ENCODE peak calls at places on chromosomes 4 and X, in four cellular contexts. K is AG10803, A is astrocyte of the spinal cord, I is OCI-LY7. Z is an unnamed sample.

GRCh38 chr4:152399246-152399645 is 136.6 kb downstream of the FBXW7 start:
- DNase-seq in K (no peak), A (no peak), I (peak), Z (no peak)

GRCh38 chr4:81429607-81430006 is 42.1 kb downstream of the RASGEF1B start:
- DNase-seq in A (no peak), K (no peak), I (no peak), Z (no peak)

GRCh38 chr4:158314756-158315487 is 104.6 kb downstream of the TMEM144 start:
- DNase-seq in I (no peak), K (peak), A (peak), Z (peak)

GRCh38 chr4:36385951-36386561 is 104.6 kb downstream of the DTHD1 start:
- DNase-seq in I (peak), A (no peak), K (no peak), Z (no peak)

GRCh38 chrX:118764122-118764521 is 36.7 kb downstream of the IL13RA1 start:
- DNase-seq in I (no peak), K (no peak), A (no peak), Z (no peak)

GRCh38 chr4:8501781-8502180 is 61.2 kb downstream of the TRMT44 start:
- DNase-seq in A (no peak), K (no peak), I (no peak), Z (no peak)

GRCh38 chrX:153301746-153302145 is 19.8 kb downstream of the PNMA6F start:
- DNase-seq in A (no peak), I (no peak), K (no peak), Z (no peak)

GRCh38 chr4:179164642-179165338 is 1722.6 kb upstream of the AGA start:
- DNase-seq in K (no peak), A (no peak), I (no peak), Z (no peak)

GRCh38 chr4:66911898-66912297 is 633.4 kb downstream of the CENPC start:
- DNase-seq in K (no peak), I (no peak), A (peak), Z (no peak)

GRCh38 chr4:73156394-73156793 is 86.9 kb upstream of the COX18 start:
- DNase-seq in A (no peak), K (no peak), I (no peak), Z (no peak)

GRCh38 chr4:6609415-6610079 is 30.9 kb upstream of the MRFAP1 start:
- DNase-seq in A (no peak), K (no peak), I (no peak), Z (no peak)

GRCh38 chrX:18291006-18291545 is 63.4 kb downstream of the SCML2 start:
- DNase-seq in I (no peak), A (peak), K (peak), Z (no peak)

GRCh38 chrX:34901761-34902160 is 40.8 kb upstream of the FAM47B start:
- DNase-seq in I (no peak), K (peak), A (no peak), Z (no peak)

GRCh38 chr4:88672987-88673386 is 24.6 kb downstream of the NAP1L5 start:
- DNase-seq in I (peak), A (peak), K (peak), Z (no peak)

GRCh38 chrX:2552621-2553297 is 52.0 kb upstream of the DHRSX start:
- DNase-seq in I (no peak), K (peak), A (peak), Z (peak)

GRCh38 chrX:38868941-38869378 is 67.7 kb downstream of the MID1IP1 start:
- DNase-seq in I (no peak), A (peak), K (peak), Z (no peak)

GRCh38 chrX:41468647-41469323 is 21.6 kb downstream of the NYX start:
- DNase-seq in I (no peak), K (no peak), A (peak), Z (no peak)

GRCh38 chrX:114152130-114152529 is 431.8 kb upstream of the HTR2C start:
- DNase-seq in I (no peak), K (peak), A (peak), Z (no peak)

GRCh38 chr4:141686929-141687328 is 50.5 kb downstream of the IL15 start:
- DNase-seq in A (peak), K (peak), I (no peak), Z (no peak)

GRCh38 chr4:84698962-84699671 is 116.2 kb downstream of the CDS1 start:
- DNase-seq in A (no peak), I (no peak), K (no peak), Z (no peak)

GRCh38 chr4:118772149-118773081 is 63.5 kb downstream of the SEC24D start:
- DNase-seq in K (peak), A (peak), I (peak), Z (no peak)

GRCh38 chr4:183074288-183074990 is 24.6 kb upstream of the WWC2 start:
- DNase-seq in K (peak), A (peak), I (no peak), Z (no peak)

GRCh38 chr4:9765091-9765490 is 16.3 kb upstream of the DRD5 start:
- DNase-seq in I (peak), A (no peak), K (peak), Z (no peak)

GRCh38 chr4:7194251-7195137 is 2.2 kb downstream of the SORCS2 start:
- DNase-seq in K (peak), I (peak), A (no peak), Z (no peak)

GRCh38 chr4:159451006-159451405 is 348.1 kb downstream of the RAPGEF2 start:
- DNase-seq in I (no peak), K (no peak), A (no peak), Z (no peak)

GRCh38 chrX:122835886-122836285 is 348.2 kb upstream of the GRIA3 start:
- DNase-seq in A (peak), I (no peak), K (no peak), Z (no peak)

GRCh38 chr4:86013623-86014022 is 346.2 kb downstream of the MAPK10 start:
- DNase-seq in I (no peak), A (peak), K (peak), Z (no peak)

GRCh38 chr4:183852910-183853555 is 52.1 kb upstream of the STOX2 start:
- DNase-seq in K (no peak), I (no peak), A (no peak), Z (no peak)

GRCh38 chr4:168524897-168525296 is 28.0 kb downstream of the PALLD start:
- DNase-seq in A (no peak), K (no peak), I (no peak), Z (no peak)

GRCh38 chrX:11665144-11666040 is at the start of gene ARHGAP6:
- DNase-seq in I (no peak), A (peak), K (peak), Z (no peak)

GRCh38 chr4:26174033-26174432 is 146.8 kb upstream of the RBPJ start:
- DNase-seq in K (no peak), I (no peak), A (no peak), Z (no peak)

GRCh38 chrX:154515803-154516654 is at the start of gene FAM3A:
- DNase-seq in I (peak), K (peak), A (peak), Z (peak)

GRCh38 chrX:68183612-68184214 is 249.6 kb downstream of the OPHN1 start:
- DNase-seq in K (peak), A (peak), I (no peak), Z (no peak)

GRCh38 chrX:43836435-43837184 is 45.6 kb downstream of the MAOB start:
- DNase-seq in A (peak), I (peak), K (peak), Z (no peak)

GRCh38 chrX:76148753-76149152 is 24.1 kb upstream of the PBDC1 start:
- DNase-seq in K (peak), I (peak), A (peak), Z (no peak)

GRCh38 chr4:16794816-16795445 is 103.5 kb downstream of the LDB2 start:
- DNase-seq in A (peak), I (peak), K (peak), Z (peak)

GRCh38 chr4:3477750-3478430 is 14.8 kb downstream of the DOK7 start:
- DNase-seq in K (no peak), I (no peak), A (no peak), Z (no peak)

GRCh38 chr4:14264437-14264836 is 636.9 kb upstream of the BOD1L1 start:
- DNase-seq in I (no peak), A (no peak), K (no peak), Z (no peak)

DNA sequence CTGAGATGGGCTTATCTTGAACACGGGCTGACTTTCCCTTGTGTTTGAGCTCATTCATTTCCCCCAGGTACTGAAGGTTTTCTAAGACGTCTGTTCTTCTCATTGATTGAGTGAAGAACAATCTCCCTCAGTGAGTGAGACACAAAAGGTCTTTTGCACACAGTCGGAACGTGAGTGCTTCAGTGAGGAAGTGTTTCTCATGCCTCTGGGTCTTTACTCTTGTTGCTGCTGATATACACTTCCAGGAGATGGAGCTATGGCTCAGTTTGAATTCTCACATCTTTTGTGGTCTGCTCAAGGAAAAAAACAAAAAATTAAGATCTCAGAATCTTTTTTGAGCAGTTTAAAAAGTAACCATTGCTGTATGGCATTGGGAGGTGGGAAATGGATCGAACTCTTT is 981.9 kb upstream of the TENM3 start:
- DNase-seq in A (peak), K (peak), I (peak), Z (no peak)
- TF ChIP-seq CTCF in A (peak), K (peak), I (peak), Z (peak)

GRCh38 chr4:147090486-147090885 is 144.8 kb upstream of the TTC29 start:
- DNase-seq in I (no peak), K (no peak), A (no peak), Z (no peak)
- H3K4me3 ChIP-seq in I (no peak), K (no peak), A (no peak), Z (no peak)

GRCh38 chrX:110125435-110125834 is 122.5 kb downstream of the TMEM164 start:
- DNase-seq in A (peak), K (no peak), I (no peak), Z (no peak)
- TF ChIP-seq CTCF in A (peak), K (peak), I (peak), Z (peak)

DNA sequence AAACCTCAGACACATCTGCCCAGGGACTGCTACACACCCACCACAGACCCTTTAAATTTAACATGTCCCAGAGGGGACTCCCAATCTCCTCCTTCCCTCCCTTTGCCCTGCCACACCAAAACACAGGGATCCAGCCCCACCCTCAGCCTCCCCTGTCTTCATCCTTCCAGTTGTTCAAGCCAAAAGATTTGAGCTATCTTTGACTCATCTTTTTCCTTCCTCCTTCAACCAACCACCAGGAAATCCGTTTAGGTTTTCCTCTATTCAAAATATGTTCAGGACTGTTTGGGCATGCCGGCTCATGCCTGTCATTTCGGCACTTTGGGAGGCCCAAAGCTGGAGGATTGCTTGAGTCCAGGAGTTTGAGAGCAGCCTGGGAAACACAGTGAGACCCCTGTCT is 6.9 kb upstream of the STK32B start:
- DNase-seq in K (no peak), I (no peak), A (no peak), Z (no peak)
- H3K4me3 ChIP-seq in K (no peak), I (no peak), A (no peak), Z (no peak)

Z was measured in AG09309.